ENCODE peak calls at places on chromosome X, in four cellular contexts. D, F, X and A are unnamed samples.

GRCh38 chrX:116246261-116246660 is 75.7 kb downstream of the AGTR2 start:
- DNase-seq in D (no peak), X (no peak), F (no peak), A (no peak)

GRCh38 chrX:150362599-150363481 is at the start of gene MAMLD1:
- DNase-seq in F (peak), D (no peak), X (no peak), A (peak)

GRCh38 chrX:37686979-37687378 is 1.4 kb downstream of the XK start:
- DNase-seq in F (no peak), D (no peak), X (no peak), A (no peak)

GRCh38 chrX:67596839-67597790 is 53.3 kb downstream of the AR start:
- DNase-seq in D (no peak), X (no peak), F (no peak), A (no peak)

GRCh38 chrX:2550288-2551020 is 49.7 kb upstream of the DHRSX start:
- DNase-seq in F (no peak), X (no peak), D (no peak), A (no peak)

GRCh38 chrX:48802089-48802812 is 384 bp downstream of the HDAC6 start:
- DNase-seq in D (peak), X (peak), F (peak), A (peak)

GRCh38 chrX:71393919-71394318 is 27.8 kb downstream of the TAF1 start:
- DNase-seq in D (no peak), X (no peak), F (no peak), A (no peak)

GRCh38 chrX:15350329-15350996 is 15.1 kb upstream of the PIGA start:
- DNase-seq in D (no peak), X (no peak), F (no peak), A (no peak)

GRCh38 chrX:9677098-9677739 is 88.4 kb downstream of the GPR143 start:
- DNase-seq in F (no peak), X (peak), D (no peak), A (peak)

GRCh38 chrX:103554687-103555417 is 30.5 kb upstream of the TCEAL4 start:
- DNase-seq in D (no peak), F (peak), X (no peak), A (peak)

GRCh38 chrX:115560211-115560977 is 580 bp upstream of the PLS3 start:
- DNase-seq in D (peak), F (no peak), X (no peak), A (peak)

GRCh38 chrX:135931644-135932487 is 38.4 kb downstream of the SAGE1 start:
- DNase-seq in D (peak), F (peak), X (no peak), A (peak)

GRCh38 chrX:44908838-44909237 is 35.9 kb downstream of the KDM6A start:
- DNase-seq in F (no peak), D (no peak), X (no peak), A (no peak)

GRCh38 chrX:68045008-68045577 is 388.2 kb downstream of the OPHN1 start:
- DNase-seq in X (no peak), D (no peak), F (no peak), A (no peak)

GRCh38 chrX:151505796-151506195 is 57.7 kb upstream of the PASD1 start:
- DNase-seq in X (no peak), D (peak), F (peak), A (peak)

GRCh38 chrX:47222776-47223350 is 4.4 kb downstream of the CDK16 start:
- DNase-seq in F (peak), D (no peak), X (no peak), A (no peak)

GRCh38 chrX:19793471-19793870 is 93.9 kb downstream of the SH3KBP1 start:
- DNase-seq in D (no peak), F (no peak), X (no peak), A (no peak)

GRCh38 chrX:40748977-40749376 is 13.6 kb upstream of the MED14 start:
- DNase-seq in F (no peak), D (no peak), X (no peak), A (peak)

GRCh38 chrX:68503830-68504229 is 5.0 kb downstream of the YIPF6 start:
- DNase-seq in X (no peak), F (no peak), D (no peak), A (no peak)

GRCh38 chrX:53317365-53318069 is 36.1 kb upstream of the IQSEC2 start:
- DNase-seq in X (no peak), D (peak), F (peak), A (peak)

GRCh38 chrX:107483976-107484726 is 34.7 kb downstream of the FRMPD3 start:
- DNase-seq in X (no peak), D (no peak), F (peak), A (no peak)

GRCh38 chrX:65598559-65599147 is 64.1 kb upstream of the LAS1L start:
- DNase-seq in D (no peak), X (no peak), F (no peak), A (no peak)

GRCh38 chrX:70176938-70177533 is at the start of gene DGAT2L6:
- DNase-seq in D (no peak), F (peak), X (peak), A (no peak)

GRCh38 chrX:155056471-155056870 is 14.5 kb downstream of the CMC4 start:
- DNase-seq in X (no peak), D (no peak), F (no peak), A (no peak)

GRCh38 chrX:101550362-101550761 is at the start of gene ARMCX1:
- DNase-seq in X (no peak), D (no peak), F (no peak), A (peak)

GRCh38 chrX:143934542-143934941 is 50.7 kb downstream of the UBE2NL start:
- DNase-seq in F (no peak), X (no peak), D (no peak), A (no peak)

GRCh38 chrX:118657413-118657812 is 70.0 kb upstream of the IL13RA1 start:
- DNase-seq in X (no peak), F (no peak), D (no peak), A (no peak)

GRCh38 chrX:41334866-41335589 is 1.1 kb downstream of the DDX3X start:
- DNase-seq in X (no peak), D (no peak), F (peak), A (peak)

GRCh38 chrX:140439455-140439854 is 65.4 kb downstream of the SOX3 start:
- DNase-seq in D (peak), X (no peak), F (no peak), A (no peak)

GRCh38 chrX:120647127-120647526 is 17.3 kb upstream of the C1GALT1C1 start:
- DNase-seq in D (peak), F (no peak), X (no peak), A (peak)

GRCh38 chrX:126137899-126138298 is 28.2 kb downstream of the DCAF12L2 start:
- DNase-seq in D (no peak), F (no peak), X (no peak), A (no peak)

GRCh38 chrX:131764224-131764623 is 220.3 kb downstream of the OR13H1 start:
- DNase-seq in F (no peak), D (no peak), X (no peak), A (no peak)

GRCh38 chrX:65690057-65690855 is 22.8 kb downstream of the MSN start:
- DNase-seq in X (no peak), F (no peak), D (no peak), A (no peak)

GRCh38 chrX:74346124-74346523 is 42.1 kb downstream of the ZCCHC13 start:
- DNase-seq in X (no peak), D (no peak), F (no peak), A (no peak)

GRCh38 chrX:74353984-74354383 is 50.0 kb downstream of the ZCCHC13 start:
- DNase-seq in X (no peak), D (no peak), F (no peak), A (no peak)

GRCh38 chrX:74343970-74344622 is 40.1 kb downstream of the ZCCHC13 start:
- DNase-seq in X (peak), D (peak), F (peak), A (peak)

GRCh38 chrX:74351760-74352159 is 47.8 kb downstream of the ZCCHC13 start:
- DNase-seq in X (no peak), F (no peak), D (no peak), A (no peak)

GRCh38 chrX:74349387-74349786 is 45.4 kb downstream of the ZCCHC13 start:
- DNase-seq in F (no peak), X (no peak), D (peak), A (no peak)
- TF ChIP-seq MYC in F (no peak), X (no peak), D (no peak), A (no peak)

GRCh38 chrX:1182211-1182610 is 30.2 kb downstream of the CRLF2 start:
- DNase-seq in D (no peak), F (no peak), X (no peak), A (no peak)

GRCh38 chrX:1181131-1181530 is 31.3 kb downstream of the CRLF2 start:
- DNase-seq in F (no peak), D (no peak), X (no peak), A (no peak)

DNA sequence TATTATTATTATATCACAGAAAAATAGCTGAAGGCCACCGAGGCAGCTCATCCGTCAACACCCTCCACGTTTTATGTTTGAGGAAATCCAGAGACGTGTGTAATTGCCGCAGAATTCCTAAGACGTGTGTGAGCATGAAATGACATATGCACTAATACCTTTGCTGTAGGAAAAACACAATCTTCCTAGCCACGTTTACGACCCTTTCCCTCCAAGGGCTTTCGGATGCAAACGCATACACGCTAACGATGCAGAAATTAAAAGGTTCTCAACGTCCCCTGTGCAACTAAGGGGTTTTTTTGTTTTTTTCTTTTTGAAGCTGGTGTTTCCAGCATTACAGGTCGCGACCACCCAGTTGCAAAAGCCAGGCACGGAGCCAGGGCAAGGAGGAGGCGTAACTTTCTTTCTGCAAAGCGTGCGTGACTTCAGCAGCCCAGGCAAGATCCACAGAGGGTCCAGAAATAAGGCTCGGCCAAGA is 33.8 kb downstream of the CRLF2 start:
- DNase-seq in D (no peak), F (no peak), X (no peak), A (no peak)
- TF ChIP-seq MAX in D (no peak), F (no peak), X (no peak), A (no peak)

DNA sequence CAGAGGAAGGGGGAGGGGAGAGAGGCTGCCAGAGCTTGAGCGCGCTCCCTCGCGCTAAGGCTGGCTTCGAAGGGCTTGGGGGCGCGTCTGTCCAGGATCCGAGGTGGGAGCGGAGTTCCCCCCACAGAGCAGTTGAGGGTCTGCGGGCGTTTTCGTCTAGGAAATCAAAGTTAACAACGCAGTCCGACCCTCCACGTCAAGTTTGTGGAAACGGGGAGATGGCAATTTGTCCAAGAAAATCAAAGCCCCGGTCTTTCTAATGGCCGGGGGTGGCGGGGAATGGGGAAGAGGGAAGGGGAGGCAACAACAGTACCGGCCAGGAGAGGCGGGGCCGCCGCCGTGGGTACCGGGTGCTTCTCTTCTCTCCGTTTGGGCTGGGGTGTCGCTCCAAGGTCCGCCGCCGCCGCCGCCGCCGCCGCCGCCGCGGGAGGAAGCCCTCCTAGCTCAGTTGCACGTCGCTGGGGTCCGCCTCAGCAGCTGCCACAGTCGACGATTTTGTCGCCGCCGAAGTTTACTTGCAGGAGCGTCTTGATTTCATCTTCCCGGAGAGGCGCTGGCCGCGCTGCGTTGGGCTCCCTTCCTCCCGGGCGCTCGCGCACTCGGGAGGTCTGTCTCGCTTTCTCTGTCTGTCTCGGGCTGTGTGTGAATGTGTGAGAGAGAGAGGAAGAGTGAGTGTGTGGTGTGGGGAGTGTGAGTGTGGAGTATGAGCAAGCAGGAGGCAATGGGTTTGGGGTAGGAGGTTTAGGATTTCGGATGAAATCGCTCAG is 574 bp downstream of the PCDH19 start:
- DNase-seq in D (no peak), X (no peak), F (no peak), A (no peak)
- H2AFZ ChIP-seq in D (no peak), X (no peak), F (no peak), A (peak)

DNA sequence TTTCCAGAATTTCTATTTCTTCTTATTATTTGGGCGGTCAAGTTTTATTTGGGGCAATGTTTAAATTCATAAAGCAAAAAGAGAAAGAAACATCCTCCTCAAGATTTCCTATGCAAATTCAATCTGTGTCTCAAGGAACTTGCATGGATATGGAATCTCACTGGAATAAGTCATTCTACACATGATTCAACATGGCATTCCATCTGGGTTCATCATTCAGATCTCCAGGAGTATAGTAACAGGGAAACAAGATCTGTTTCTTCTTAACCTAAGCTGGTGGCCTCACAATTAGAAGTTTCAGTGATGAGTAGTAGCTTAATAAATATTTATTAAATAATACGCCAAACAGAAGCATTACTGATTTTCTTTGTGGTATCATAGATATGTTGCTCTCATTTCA is 19.8 kb downstream of the KLHL34 start:
- DNase-seq in D (no peak), X (no peak), F (no peak), A (no peak)
- TF ChIP-seq MYC in D (no peak), X (no peak), F (no peak), A (no peak)

GRCh38 chrX:38755319-38755718 is 45.9 kb upstream of the MID1IP1 start:
- DNase-seq in D (no peak), X (no peak), F (no peak), A (no peak)

GRCh38 chrX:38750551-38750950 is 50.7 kb upstream of the MID1IP1 start:
- DNase-seq in X (no peak), D (no peak), F (no peak), A (no peak)

GRCh38 chrX:38754102-38754790 is 47.0 kb upstream of the MID1IP1 start:
- DNase-seq in D (peak), F (peak), X (peak), A (peak)
- TF ChIP-seq MAX in D (no peak), F (no peak), X (no peak), A (no peak)

GRCh38 chrX:111868726-111869638 is 7.0 kb upstream of the TRPC5OS start:
- DNase-seq in X (peak), D (no peak), F (no peak), A (peak)
- H2AFZ ChIP-seq in X (peak), D (no peak), F (no peak), A (no peak)

GRCh38 chrX:110477593-110478228 is 119.1 kb downstream of the RTL9 start:
- DNase-seq in D (no peak), F (no peak), X (no peak), A (no peak)
- TF ChIP-seq MYC in D (no peak), F (no peak), X (no peak), A (no peak)

GRCh38 chrX:74527344-74527743 is 87.1 kb downstream of the RLIM start:
- DNase-seq in F (no peak), X (no peak), D (no peak), A (no peak)

GRCh38 chrX:74523870-74524735 is 90.3 kb downstream of the RLIM start:
- DNase-seq in D (no peak), X (no peak), F (no peak), A (no peak)

GRCh38 chrX:74526786-74527185 is 87.6 kb downstream of the RLIM start:
- DNase-seq in F (no peak), D (no peak), X (no peak), A (no peak)

GRCh38 chrX:74523224-74523623 is 91.2 kb downstream of the RLIM start:
- DNase-seq in D (no peak), F (no peak), X (no peak), A (no peak)

DNA sequence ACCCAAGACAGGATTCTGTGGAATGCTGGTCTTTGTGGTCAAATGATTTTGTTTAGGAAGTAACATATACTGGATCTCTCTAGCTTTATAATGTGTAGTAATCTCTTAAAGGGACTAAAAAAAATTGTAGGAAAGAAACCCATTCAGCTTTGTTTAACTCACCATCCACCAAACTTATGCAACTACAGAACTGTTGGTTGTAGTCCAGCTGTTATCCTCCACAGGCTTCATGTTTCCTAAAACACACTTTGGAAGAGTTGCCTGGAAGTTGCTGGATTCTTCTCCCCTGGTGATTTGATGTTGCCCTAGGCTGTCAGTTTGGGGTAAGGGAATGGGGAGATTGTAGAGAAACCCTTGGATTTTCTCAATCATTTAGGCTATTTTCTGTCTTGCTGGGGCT is 89.3 kb downstream of the RLIM start:
- DNase-seq in X (no peak), F (no peak), D (no peak), A (no peak)
- TF ChIP-seq MAX in X (no peak), F (no peak), D (no peak), A (no peak)